ENCODE peak calls at places on chromosome 20, in eight cellular contexts. One of them, this sample, is unnamed.

GRCh38 chr20:35710884-35711587 is 11.8 kb downstream of the ROMO1 start:
- DNase-seq in AG04450: no peak
- DNase-seq in naive thymus-derived CD4-positive, alpha-beta T cell: no peak
- DNase-seq in NCI-H1436: no peak
- DNase-seq in posterior cingulate gyrus: no peak
- DNase-seq in HuH-7.5: no peak
- DNase-seq in NCI-H460: no peak
- DNase-seq in HL-60: no peak
- DNase-seq in this sample: no peak

GRCh38 chr20:24503352-24503931 is 34.0 kb downstream of the SYNDIG1 start:
- DNase-seq in posterior cingulate gyrus: peak; percentile 58
- DNase-seq in NCI-H1436: no peak
- DNase-seq in NCI-H460: no peak
- DNase-seq in HuH-7.5: no peak
- DNase-seq in AG04450: no peak
- DNase-seq in HL-60: no peak
- DNase-seq in naive thymus-derived CD4-positive, alpha-beta T cell: no peak
- DNase-seq in this sample: no peak

GRCh38 chr20:19885981-19886665 is 128.1 kb downstream of the RIN2 start:
- DNase-seq in AG04450: no peak
- DNase-seq in NCI-H460: no peak
- DNase-seq in NCI-H1436: no peak
- DNase-seq in naive thymus-derived CD4-positive, alpha-beta T cell: no peak
- DNase-seq in posterior cingulate gyrus: peak; percentile 48
- DNase-seq in HuH-7.5: no peak
- DNase-seq in HL-60: no peak
- DNase-seq in this sample: no peak

GRCh38 chr20:22836211-22836610 is 198.9 kb upstream of the SSTR4 start:
- DNase-seq in NCI-H1436: no peak
- DNase-seq in AG04450: no peak
- DNase-seq in posterior cingulate gyrus: no peak
- DNase-seq in HL-60: no peak
- DNase-seq in naive thymus-derived CD4-positive, alpha-beta T cell: no peak
- DNase-seq in HuH-7.5: no peak
- DNase-seq in NCI-H460: no peak
- DNase-seq in this sample: no peak

GRCh38 chr20:59004763-59005522 is 2.1 kb downstream of the CTSZ start:
- DNase-seq in AG04450: no peak
- DNase-seq in HL-60: peak; percentile 82
- DNase-seq in naive thymus-derived CD4-positive, alpha-beta T cell: no peak
- DNase-seq in HuH-7.5: no peak
- DNase-seq in posterior cingulate gyrus: no peak
- DNase-seq in NCI-H1436: no peak
- DNase-seq in NCI-H460: no peak
- DNase-seq in this sample: no peak

GRCh38 chr20:51688600-51688999 is 79.6 kb downstream of the ATP9A start:
- DNase-seq in naive thymus-derived CD4-positive, alpha-beta T cell: no peak
- DNase-seq in AG04450: no peak
- DNase-seq in HuH-7.5: no peak
- DNase-seq in posterior cingulate gyrus: no peak
- DNase-seq in HL-60: no peak
- DNase-seq in NCI-H1436: no peak
- DNase-seq in NCI-H460: no peak
- DNase-seq in this sample: no peak

GRCh38 chr20:40471261-40471629 is 217.8 kb downstream of the MAFB start:
- DNase-seq in HuH-7.5: no peak
- DNase-seq in NCI-H1436: no peak
- DNase-seq in HL-60: no peak
- DNase-seq in AG04450: no peak
- DNase-seq in posterior cingulate gyrus: no peak
- DNase-seq in naive thymus-derived CD4-positive, alpha-beta T cell: no peak
- DNase-seq in NCI-H460: no peak
- DNase-seq in this sample: no peak

GRCh38 chr20:24863356-24863755 is 85.7 kb upstream of the CST7 start:
- DNase-seq in HuH-7.5: no peak
- DNase-seq in posterior cingulate gyrus: no peak
- DNase-seq in NCI-H460: no peak
- DNase-seq in naive thymus-derived CD4-positive, alpha-beta T cell: no peak
- DNase-seq in HL-60: no peak
- DNase-seq in NCI-H1436: no peak
- DNase-seq in AG04450: peak; percentile 2
- DNase-seq in this sample: no peak

GRCh38 chr20:17796096-17796563 is 96.4 kb downstream of the BANF2 start:
- DNase-seq in HL-60: peak; percentile 19
- DNase-seq in naive thymus-derived CD4-positive, alpha-beta T cell: no peak
- DNase-seq in posterior cingulate gyrus: no peak
- DNase-seq in NCI-H460: peak; percentile 32
- DNase-seq in NCI-H1436: no peak
- DNase-seq in HuH-7.5: peak; percentile 73
- DNase-seq in AG04450: no peak
- DNase-seq in this sample: no peak

GRCh38 chr20:50338479-50339195 is 148.0 kb downstream of the CEBPB start:
- DNase-seq in naive thymus-derived CD4-positive, alpha-beta T cell: peak; percentile 74
- DNase-seq in HuH-7.5: peak; percentile 51
- DNase-seq in NCI-H1436: no peak
- DNase-seq in NCI-H460: no peak
- DNase-seq in AG04450: no peak
- DNase-seq in posterior cingulate gyrus: no peak
- DNase-seq in HL-60: peak; percentile 88
- DNase-seq in this sample: no peak

GRCh38 chr20:4550740-4551139 is 171.0 kb upstream of the PRND start:
- DNase-seq in AG04450: no peak
- DNase-seq in HuH-7.5: no peak
- DNase-seq in NCI-H460: peak; percentile 26
- DNase-seq in naive thymus-derived CD4-positive, alpha-beta T cell: no peak
- DNase-seq in HL-60: no peak
- DNase-seq in posterior cingulate gyrus: no peak
- DNase-seq in NCI-H1436: no peak
- DNase-seq in this sample: no peak

GRCh38 chr20:1800777-1801176 is 94.4 kb upstream of the SIRPA start:
- DNase-seq in HuH-7.5: no peak
- DNase-seq in NCI-H1436: no peak
- DNase-seq in AG04450: no peak
- DNase-seq in posterior cingulate gyrus: no peak
- DNase-seq in HL-60: no peak
- DNase-seq in NCI-H460: peak; percentile 23
- DNase-seq in naive thymus-derived CD4-positive, alpha-beta T cell: no peak
- DNase-seq in this sample: no peak

GRCh38 chr20:9903048-9903651 is 64.3 kb upstream of the PAK5 start:
- DNase-seq in HL-60: no peak
- DNase-seq in NCI-H1436: no peak
- DNase-seq in NCI-H460: no peak
- DNase-seq in HuH-7.5: no peak
- DNase-seq in posterior cingulate gyrus: no peak
- DNase-seq in naive thymus-derived CD4-positive, alpha-beta T cell: no peak
- DNase-seq in AG04450: no peak
- DNase-seq in this sample: peak; percentile 26

GRCh38 chr20:47355489-47356219 is 845 bp downstream of the ZMYND8 start:
- DNase-seq in NCI-H460: no peak
- DNase-seq in AG04450: no peak
- DNase-seq in HuH-7.5: no peak
- DNase-seq in posterior cingulate gyrus: no peak
- DNase-seq in NCI-H1436: no peak
- DNase-seq in naive thymus-derived CD4-positive, alpha-beta T cell: no peak
- DNase-seq in HL-60: no peak
- DNase-seq in this sample: no peak

GRCh38 chr20:4956200-4956810 is 45.0 kb downstream of the SLC23A2 start:
- DNase-seq in naive thymus-derived CD4-positive, alpha-beta T cell: no peak
- DNase-seq in NCI-H460: peak; percentile 46
- DNase-seq in HL-60: peak; percentile 41
- DNase-seq in posterior cingulate gyrus: no peak
- DNase-seq in AG04450: no peak
- DNase-seq in NCI-H1436: peak; percentile 52
- DNase-seq in HuH-7.5: no peak
- DNase-seq in this sample: peak; percentile 34

GRCh38 chr20:64164123-64164836 is at the start of gene MYT1:
- DNase-seq in AG04450: no peak
- DNase-seq in NCI-H1436: peak; percentile 92
- DNase-seq in naive thymus-derived CD4-positive, alpha-beta T cell: no peak
- DNase-seq in posterior cingulate gyrus: no peak
- DNase-seq in NCI-H460: no peak
- DNase-seq in HuH-7.5: no peak
- DNase-seq in HL-60: no peak
- DNase-seq in this sample: no peak

GRCh38 chr20:32040142-32040953 is 11.7 kb upstream of the HCK start:
- DNase-seq in posterior cingulate gyrus: no peak
- DNase-seq in AG04450: no peak
- DNase-seq in naive thymus-derived CD4-positive, alpha-beta T cell: no peak
- DNase-seq in NCI-H460: no peak
- DNase-seq in NCI-H1436: no peak
- DNase-seq in HL-60: peak; percentile 95
- DNase-seq in HuH-7.5: no peak
- DNase-seq in this sample: no peak

GRCh38 chr20:39986231-39986904 is 702.7 kb downstream of the MAFB start:
- DNase-seq in NCI-H460: peak; percentile 36
- DNase-seq in HuH-7.5: no peak
- DNase-seq in NCI-H1436: no peak
- DNase-seq in AG04450: no peak
- DNase-seq in HL-60: no peak
- DNase-seq in naive thymus-derived CD4-positive, alpha-beta T cell: no peak
- DNase-seq in posterior cingulate gyrus: no peak
- DNase-seq in this sample: no peak

GRCh38 chr20:4942336-4942735 is 59.0 kb downstream of the SLC23A2 start:
- DNase-seq in naive thymus-derived CD4-positive, alpha-beta T cell: no peak
- DNase-seq in NCI-H1436: no peak
- DNase-seq in AG04450: peak; percentile 83
- DNase-seq in HL-60: no peak
- DNase-seq in NCI-H460: no peak
- DNase-seq in posterior cingulate gyrus: no peak
- DNase-seq in HuH-7.5: no peak
- DNase-seq in this sample: no peak

GRCh38 chr20:56194042-56194441 is 54.5 kb upstream of the MC3R start:
- DNase-seq in HL-60: no peak
- DNase-seq in naive thymus-derived CD4-positive, alpha-beta T cell: no peak
- DNase-seq in HuH-7.5: no peak
- DNase-seq in AG04450: no peak
- DNase-seq in posterior cingulate gyrus: no peak
- DNase-seq in NCI-H1436: no peak
- DNase-seq in NCI-H460: no peak
- DNase-seq in this sample: no peak